ENCODE peak calls at places on chromosomes 13 and 19, in eight cellular contexts. One of them, this sample, is unnamed.

GRCh38 chr19:46365561-46365960 is 18.7 kb downstream of the PPP5C start:
- DNase-seq in mucosa of descending colon: no peak
- DNase-seq in bronchial epithelial cell: no peak
- DNase-seq in caudate nucleus: no peak
- DNase-seq in effector CD4-positive, alpha-beta T cell: no peak
- DNase-seq in uterus: no peak
- DNase-seq in effector memory CD8-positive, alpha-beta T cell: no peak
- DNase-seq in SW480: no peak
- DNase-seq in this sample: no peak

GRCh38 chr13:110637275-110637674 is 21.9 kb downstream of the NAXD start:
- DNase-seq in mucosa of descending colon: no peak
- DNase-seq in bronchial epithelial cell: no peak
- DNase-seq in caudate nucleus: no peak
- DNase-seq in effector CD4-positive, alpha-beta T cell: no peak
- DNase-seq in uterus: no peak
- DNase-seq in effector memory CD8-positive, alpha-beta T cell: no peak
- DNase-seq in SW480: no peak
- DNase-seq in this sample: no peak

GRCh38 chr13:44050450-44051063 is 170.9 kb downstream of the LACC1 start:
- DNase-seq in mucosa of descending colon: no peak
- DNase-seq in bronchial epithelial cell: peak
- DNase-seq in caudate nucleus: no peak
- DNase-seq in effector CD4-positive, alpha-beta T cell: no peak
- DNase-seq in uterus: no peak
- DNase-seq in effector memory CD8-positive, alpha-beta T cell: peak
- DNase-seq in SW480: peak
- DNase-seq in this sample: no peak

GRCh38 chr13:37198629-37199028 is 93.2 kb upstream of the CSNK1A1L start:
- DNase-seq in mucosa of descending colon: no peak
- DNase-seq in bronchial epithelial cell: no peak
- DNase-seq in caudate nucleus: no peak
- DNase-seq in effector CD4-positive, alpha-beta T cell: no peak
- DNase-seq in uterus: no peak
- DNase-seq in effector memory CD8-positive, alpha-beta T cell: no peak
- DNase-seq in SW480: no peak
- DNase-seq in this sample: no peak

GRCh38 chr13:44364601-44365000 is 9.0 kb upstream of the SERP2 start:
- DNase-seq in mucosa of descending colon: no peak
- DNase-seq in bronchial epithelial cell: peak
- DNase-seq in caudate nucleus: no peak
- DNase-seq in effector CD4-positive, alpha-beta T cell: no peak
- DNase-seq in uterus: no peak
- DNase-seq in effector memory CD8-positive, alpha-beta T cell: no peak
- DNase-seq in SW480: peak
- DNase-seq in this sample: no peak

GRCh38 chr13:44519642-44520041 is 56.5 kb downstream of the TSC22D1 start:
- DNase-seq in mucosa of descending colon: no peak
- DNase-seq in bronchial epithelial cell: no peak
- DNase-seq in caudate nucleus: no peak
- DNase-seq in effector CD4-positive, alpha-beta T cell: no peak
- DNase-seq in uterus: no peak
- DNase-seq in effector memory CD8-positive, alpha-beta T cell: no peak
- DNase-seq in SW480: no peak
- DNase-seq in this sample: no peak

GRCh38 chr13:25752957-25753540 is 298.8 kb downstream of the SHISA2 start:
- DNase-seq in mucosa of descending colon: peak
- DNase-seq in bronchial epithelial cell: peak
- DNase-seq in caudate nucleus: no peak
- DNase-seq in effector CD4-positive, alpha-beta T cell: no peak
- DNase-seq in uterus: peak
- DNase-seq in effector memory CD8-positive, alpha-beta T cell: no peak
- DNase-seq in SW480: peak
- DNase-seq in this sample: peak

GRCh38 chr19:15222738-15223648 is 9.3 kb downstream of the EPHX3 start:
- DNase-seq in mucosa of descending colon: peak
- DNase-seq in bronchial epithelial cell: peak
- DNase-seq in caudate nucleus: peak
- DNase-seq in effector CD4-positive, alpha-beta T cell: peak
- DNase-seq in uterus: peak
- DNase-seq in effector memory CD8-positive, alpha-beta T cell: peak
- DNase-seq in SW480: peak
- DNase-seq in this sample: peak

GRCh38 chr19:44949550-44949949 is 3.7 kb downstream of the APOC2 start:
- DNase-seq in mucosa of descending colon: no peak
- DNase-seq in bronchial epithelial cell: no peak
- DNase-seq in caudate nucleus: no peak
- DNase-seq in effector CD4-positive, alpha-beta T cell: no peak
- DNase-seq in uterus: no peak
- DNase-seq in effector memory CD8-positive, alpha-beta T cell: no peak
- DNase-seq in SW480: no peak
- DNase-seq in this sample: no peak

GRCh38 chr19:623974-624373 is 9.4 kb downstream of the POLRMT start:
- DNase-seq in mucosa of descending colon: no peak
- DNase-seq in bronchial epithelial cell: no peak
- DNase-seq in caudate nucleus: no peak
- DNase-seq in effector CD4-positive, alpha-beta T cell: no peak
- DNase-seq in uterus: no peak
- DNase-seq in effector memory CD8-positive, alpha-beta T cell: no peak
- DNase-seq in SW480: no peak
- DNase-seq in this sample: no peak

GRCh38 chr19:50501186-50501567 is 9.8 kb downstream of the JOSD2 start:
- DNase-seq in mucosa of descending colon: no peak
- DNase-seq in bronchial epithelial cell: no peak
- DNase-seq in caudate nucleus: no peak
- DNase-seq in effector CD4-positive, alpha-beta T cell: no peak
- DNase-seq in uterus: no peak
- DNase-seq in effector memory CD8-positive, alpha-beta T cell: no peak
- DNase-seq in SW480: peak
- DNase-seq in this sample: no peak